ENCODE peak calls at places on chromosomes 3 and 15, in six cellular contexts. U, Y, X, Z, V and E are unnamed samples.
A peak's percentile ranks its signal among the peaks of the same experiment; 100 is the strongest.

GRCh38 chr15:78007965-78008886 is 69.3 kb downstream of the TBC1D2B start:
- DNase-seq in U (no peak), Y (no peak), X (peak; percentile 70), Z (no peak), V (no peak), E (peak; percentile 36)

GRCh38 chr3:30091611-30092135 is 514.7 kb upstream of the TGFBR2 start:
- DNase-seq in U (no peak), Y (no peak), X (no peak), Z (no peak), V (no peak), E (no peak)

GRCh38 chr15:67915374-67916050 is 75.7 kb upstream of the RNU6-1 start:
- DNase-seq in U (peak; percentile 91), Y (no peak), X (no peak), Z (peak; percentile 45), V (peak; percentile 70), E (peak; percentile 48)

GRCh38 chr3:90024986-90025385 is 917.6 kb downstream of the EPHA3 start:
- DNase-seq in U (no peak), Y (no peak), X (no peak), Z (no peak), V (no peak), E (no peak)

GRCh38 chr15:73799466-73799865 is 46.3 kb upstream of the INSYN1 start:
- DNase-seq in U (no peak), Y (no peak), X (no peak), Z (no peak), V (no peak), E (no peak)

GRCh38 chr3:12462159-12462962 is 21.9 kb upstream of the TSEN2 start:
- DNase-seq in U (no peak), Y (no peak), X (no peak), Z (no peak), V (no peak), E (no peak)

GRCh38 chr3:65793495-65794200 is 245.1 kb downstream of the MAGI1 start:
- DNase-seq in U (no peak), Y (no peak), X (no peak), Z (no peak), V (no peak), E (no peak)

GRCh38 chr3:100045696-100046095 is 68.6 kb downstream of the FILIP1L start:
- DNase-seq in U (no peak), Y (peak; percentile 21), X (peak; percentile 47), Z (peak; percentile 89), V (no peak), E (no peak)

GRCh38 chr15:95557226-95558046 is 773.1 kb upstream of the NR2F2 start:
- DNase-seq in U (no peak), Y (no peak), X (no peak), Z (peak; percentile 84), V (no peak), E (no peak)

GRCh38 chr3:172522871-172523818 is at the start of gene TNFSF10:
- DNase-seq in U (no peak), Y (no peak), X (peak; percentile 45), Z (no peak), V (no peak), E (peak; percentile 64)